ENCODE peak calls at places on chromosomes 1 and 21, in eight cellular contexts. One of them, this sample, is unnamed.

GRCh38 chr1:3067671-3068399 is 1.2 kb upstream of the PRDM16 start:
- DNase-seq in fibroblast of mammary gland: no peak
- DNase-seq in adrenal gland: no peak
- DNase-seq in GM23338: peak
- DNase-seq in bronchial epithelial cell: no peak
- DNase-seq in brain microvascular endothelial cell: no peak
- DNase-seq in CD8-positive, alpha-beta T cell: no peak
- DNase-seq in ovary: peak
- DNase-seq in this sample: no peak

GRCh38 chr21:45826733-45827692 is 154.6 kb upstream of the COL6A1 start:
- DNase-seq in fibroblast of mammary gland: no peak
- DNase-seq in adrenal gland: no peak
- DNase-seq in GM23338: no peak
- DNase-seq in bronchial epithelial cell: no peak
- DNase-seq in brain microvascular endothelial cell: no peak
- DNase-seq in CD8-positive, alpha-beta T cell: no peak
- DNase-seq in ovary: no peak
- DNase-seq in this sample: no peak

GRCh38 chr1:53593758-53594380 is 134.7 kb downstream of the DMRTB1 start:
- DNase-seq in fibroblast of mammary gland: no peak
- DNase-seq in adrenal gland: no peak
- DNase-seq in GM23338: peak
- DNase-seq in bronchial epithelial cell: no peak
- DNase-seq in brain microvascular endothelial cell: no peak
- DNase-seq in CD8-positive, alpha-beta T cell: no peak
- DNase-seq in ovary: no peak
- DNase-seq in this sample: peak

GRCh38 chr1:47765236-47765635 is 231.9 kb downstream of the TRABD2B start:
- DNase-seq in fibroblast of mammary gland: no peak
- DNase-seq in adrenal gland: no peak
- DNase-seq in GM23338: no peak
- DNase-seq in bronchial epithelial cell: no peak
- DNase-seq in brain microvascular endothelial cell: no peak
- DNase-seq in CD8-positive, alpha-beta T cell: no peak
- DNase-seq in ovary: no peak
- DNase-seq in this sample: no peak

GRCh38 chr1:165844933-165845332 is 17.5 kb downstream of the UCK2 start:
- DNase-seq in fibroblast of mammary gland: no peak
- DNase-seq in adrenal gland: no peak
- DNase-seq in GM23338: peak
- DNase-seq in bronchial epithelial cell: no peak
- DNase-seq in brain microvascular endothelial cell: no peak
- DNase-seq in CD8-positive, alpha-beta T cell: no peak
- DNase-seq in ovary: no peak
- DNase-seq in this sample: no peak

GRCh38 chr21:34743285-34743684 is 74.5 kb downstream of the CLIC6 start:
- DNase-seq in fibroblast of mammary gland: no peak
- DNase-seq in adrenal gland: no peak
- DNase-seq in GM23338: no peak
- DNase-seq in bronchial epithelial cell: peak
- DNase-seq in brain microvascular endothelial cell: no peak
- DNase-seq in CD8-positive, alpha-beta T cell: no peak
- DNase-seq in ovary: no peak
- DNase-seq in this sample: no peak

GRCh38 chr1:169595764-169596711 is 9.8 kb upstream of the F5 start:
- DNase-seq in fibroblast of mammary gland: peak
- DNase-seq in adrenal gland: no peak
- DNase-seq in GM23338: peak
- DNase-seq in bronchial epithelial cell: peak
- DNase-seq in brain microvascular endothelial cell: peak
- DNase-seq in CD8-positive, alpha-beta T cell: no peak
- DNase-seq in ovary: no peak
- DNase-seq in this sample: peak

GRCh38 chr1:97654866-97655265 is 266.0 kb downstream of the DPYD start:
- DNase-seq in fibroblast of mammary gland: peak
- DNase-seq in adrenal gland: no peak
- DNase-seq in GM23338: no peak
- DNase-seq in bronchial epithelial cell: no peak
- DNase-seq in brain microvascular endothelial cell: no peak
- DNase-seq in CD8-positive, alpha-beta T cell: no peak
- DNase-seq in ovary: no peak
- DNase-seq in this sample: no peak

GRCh38 chr1:234748066-234748465 is 138.1 kb upstream of the IRF2BP2 start:
- DNase-seq in fibroblast of mammary gland: no peak
- DNase-seq in adrenal gland: no peak
- DNase-seq in GM23338: no peak
- DNase-seq in bronchial epithelial cell: no peak
- DNase-seq in brain microvascular endothelial cell: no peak
- DNase-seq in CD8-positive, alpha-beta T cell: no peak
- DNase-seq in ovary: no peak
- DNase-seq in this sample: no peak

GRCh38 chr1:61851849-61852692 is 109.8 kb downstream of the PATJ start:
- DNase-seq in fibroblast of mammary gland: peak
- DNase-seq in adrenal gland: no peak
- DNase-seq in GM23338: peak
- DNase-seq in bronchial epithelial cell: peak
- DNase-seq in brain microvascular endothelial cell: peak
- DNase-seq in CD8-positive, alpha-beta T cell: no peak
- DNase-seq in ovary: no peak
- DNase-seq in this sample: no peak

GRCh38 chr1:234722904-234723588 is 113.1 kb upstream of the IRF2BP2 start:
- DNase-seq in fibroblast of mammary gland: peak
- DNase-seq in adrenal gland: peak
- DNase-seq in GM23338: no peak
- DNase-seq in bronchial epithelial cell: peak
- DNase-seq in brain microvascular endothelial cell: peak
- DNase-seq in CD8-positive, alpha-beta T cell: peak
- DNase-seq in ovary: peak
- DNase-seq in this sample: no peak

DNA sequence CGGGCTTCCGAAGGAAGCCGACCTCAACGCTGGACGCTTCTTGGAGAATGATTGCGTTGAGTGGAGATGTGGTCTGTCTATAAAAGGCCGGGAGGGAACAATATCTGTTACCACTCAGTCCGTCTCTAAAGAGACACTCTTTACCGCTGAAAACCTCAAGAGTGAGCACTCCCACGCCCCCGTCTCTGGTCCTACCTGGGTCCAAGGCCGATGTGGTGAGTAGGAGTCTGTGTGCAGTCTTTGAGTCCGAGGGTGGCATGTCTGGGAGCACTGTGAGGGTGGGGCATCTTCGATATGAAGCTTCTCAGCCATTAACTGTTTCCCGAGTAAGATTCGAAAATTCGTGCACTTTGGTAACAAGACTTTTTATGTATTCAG is 579 bp downstream of the ZFP69 start:
- DNase-seq in fibroblast of mammary gland: peak
- DNase-seq in adrenal gland: no peak
- DNase-seq in GM23338: no peak
- DNase-seq in bronchial epithelial cell: no peak
- DNase-seq in brain microvascular endothelial cell: peak
- DNase-seq in CD8-positive, alpha-beta T cell: no peak
- DNase-seq in ovary: no peak
- DNase-seq in this sample: no peak
- TF ChIP-seq CTCF in fibroblast of mammary gland: no peak
- TF ChIP-seq CTCF in adrenal gland: no peak
- TF ChIP-seq CTCF in GM23338: no peak
- TF ChIP-seq CTCF in bronchial epithelial cell: no peak
- TF ChIP-seq CTCF in brain microvascular endothelial cell: no peak
- TF ChIP-seq CTCF in CD8-positive, alpha-beta T cell: no peak
- TF ChIP-seq CTCF in ovary: no peak
- TF ChIP-seq CTCF in this sample: no peak

DNA sequence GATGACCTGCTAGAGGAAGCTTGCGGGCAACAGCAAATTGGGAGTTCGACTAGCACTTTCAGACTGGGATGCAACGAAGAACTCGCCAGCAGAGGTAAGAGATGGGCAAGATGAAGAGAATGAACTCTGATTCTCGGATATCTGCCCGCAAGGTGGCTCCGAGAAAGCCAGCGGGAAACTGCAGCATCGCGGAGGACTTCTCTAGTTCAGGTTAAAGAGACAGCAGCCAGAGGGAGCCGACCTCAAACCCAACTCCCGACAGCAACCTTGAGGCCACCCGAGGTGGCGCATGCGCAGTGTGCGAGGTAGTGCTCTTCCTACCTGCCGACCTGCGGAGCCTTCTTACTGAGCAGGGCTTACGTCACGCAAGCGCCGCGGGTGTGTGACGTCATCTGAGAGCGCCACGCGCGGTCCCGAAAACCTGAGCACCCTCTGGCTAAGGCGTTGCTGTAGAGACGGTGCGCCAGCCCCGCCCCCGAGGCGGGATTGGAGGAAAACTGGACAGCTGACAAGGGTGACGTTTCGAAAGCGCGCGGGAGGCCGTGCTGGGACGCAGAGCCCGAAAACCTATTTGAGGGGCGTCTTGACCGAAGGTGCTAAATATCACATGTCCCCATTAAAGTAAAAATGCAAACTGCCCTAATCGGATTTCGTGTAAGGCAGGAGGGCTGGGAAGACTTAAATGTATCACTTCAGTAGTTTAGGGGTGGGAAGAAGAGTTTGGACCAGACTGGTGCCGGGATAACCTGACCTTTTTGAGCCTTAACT is 110.5 kb upstream of the SLC25A33 start:
- DNase-seq in fibroblast of mammary gland: peak
- DNase-seq in adrenal gland: peak
- DNase-seq in GM23338: peak
- DNase-seq in bronchial epithelial cell: peak
- DNase-seq in brain microvascular endothelial cell: peak
- DNase-seq in CD8-positive, alpha-beta T cell: peak
- DNase-seq in ovary: peak
- DNase-seq in this sample: peak
- TF ChIP-seq CTCF in fibroblast of mammary gland: no peak
- TF ChIP-seq CTCF in adrenal gland: peak
- TF ChIP-seq CTCF in GM23338: peak
- TF ChIP-seq CTCF in bronchial epithelial cell: peak
- TF ChIP-seq CTCF in brain microvascular endothelial cell: peak
- TF ChIP-seq CTCF in CD8-positive, alpha-beta T cell: no peak
- TF ChIP-seq CTCF in ovary: peak
- TF ChIP-seq CTCF in this sample: peak

GRCh38 chr1:224496826-224497225 is 62.2 kb upstream of the WDR26 start:
- DNase-seq in fibroblast of mammary gland: no peak
- DNase-seq in adrenal gland: no peak
- DNase-seq in GM23338: no peak
- DNase-seq in bronchial epithelial cell: no peak
- DNase-seq in brain microvascular endothelial cell: no peak
- DNase-seq in CD8-positive, alpha-beta T cell: no peak
- DNase-seq in ovary: no peak
- DNase-seq in this sample: no peak

GRCh38 chr1:224495861-224496260 is 61.3 kb upstream of the WDR26 start:
- DNase-seq in fibroblast of mammary gland: no peak
- DNase-seq in adrenal gland: no peak
- DNase-seq in GM23338: no peak
- DNase-seq in bronchial epithelial cell: no peak
- DNase-seq in brain microvascular endothelial cell: no peak
- DNase-seq in CD8-positive, alpha-beta T cell: no peak
- DNase-seq in ovary: no peak
- DNase-seq in this sample: no peak

GRCh38 chr1:224498574-224499170 is 64.1 kb upstream of the WDR26 start:
- DNase-seq in fibroblast of mammary gland: peak
- DNase-seq in adrenal gland: no peak
- DNase-seq in GM23338: peak
- DNase-seq in bronchial epithelial cell: peak
- DNase-seq in brain microvascular endothelial cell: peak
- DNase-seq in CD8-positive, alpha-beta T cell: no peak
- DNase-seq in ovary: peak
- DNase-seq in this sample: peak

GRCh38 chr1:224499204-224499603 is 64.6 kb upstream of the WDR26 start:
- DNase-seq in fibroblast of mammary gland: peak
- DNase-seq in adrenal gland: no peak
- DNase-seq in GM23338: no peak
- DNase-seq in bronchial epithelial cell: peak
- DNase-seq in brain microvascular endothelial cell: no peak
- DNase-seq in CD8-positive, alpha-beta T cell: no peak
- DNase-seq in ovary: no peak
- DNase-seq in this sample: no peak

GRCh38 chr1:224497714-224498573 is 63.3 kb upstream of the WDR26 start:
- DNase-seq in fibroblast of mammary gland: peak
- DNase-seq in adrenal gland: peak
- DNase-seq in GM23338: peak
- DNase-seq in bronchial epithelial cell: peak
- DNase-seq in brain microvascular endothelial cell: peak
- DNase-seq in CD8-positive, alpha-beta T cell: peak
- DNase-seq in ovary: no peak
- DNase-seq in this sample: peak
- TF ChIP-seq CTCF in fibroblast of mammary gland: no peak
- TF ChIP-seq CTCF in adrenal gland: peak
- TF ChIP-seq CTCF in GM23338: no peak
- TF ChIP-seq CTCF in bronchial epithelial cell: no peak
- TF ChIP-seq CTCF in brain microvascular endothelial cell: no peak
- TF ChIP-seq CTCF in CD8-positive, alpha-beta T cell: no peak
- TF ChIP-seq CTCF in ovary: no peak
- TF ChIP-seq CTCF in this sample: no peak

GRCh38 chr21:31559368-31560119 is 99.9 kb upstream of the SOD1 start:
- DNase-seq in fibroblast of mammary gland: peak
- DNase-seq in adrenal gland: peak
- DNase-seq in GM23338: peak
- DNase-seq in bronchial epithelial cell: peak
- DNase-seq in brain microvascular endothelial cell: peak
- DNase-seq in CD8-positive, alpha-beta T cell: peak
- DNase-seq in ovary: peak
- DNase-seq in this sample: peak

GRCh38 chr21:31557956-31558838 is 101.3 kb upstream of the SOD1 start:
- DNase-seq in fibroblast of mammary gland: no peak
- DNase-seq in adrenal gland: no peak
- DNase-seq in GM23338: peak
- DNase-seq in bronchial epithelial cell: no peak
- DNase-seq in brain microvascular endothelial cell: peak
- DNase-seq in CD8-positive, alpha-beta T cell: peak
- DNase-seq in ovary: peak
- DNase-seq in this sample: peak

GRCh38 chr21:31557421-31557955 is 102.0 kb upstream of the SOD1 start:
- DNase-seq in fibroblast of mammary gland: no peak
- DNase-seq in adrenal gland: no peak
- DNase-seq in GM23338: peak
- DNase-seq in bronchial epithelial cell: no peak
- DNase-seq in brain microvascular endothelial cell: no peak
- DNase-seq in CD8-positive, alpha-beta T cell: peak
- DNase-seq in ovary: peak
- DNase-seq in this sample: peak

GRCh38 chr21:31560479-31560878 is 99.0 kb upstream of the SOD1 start:
- DNase-seq in fibroblast of mammary gland: no peak
- DNase-seq in adrenal gland: no peak
- DNase-seq in GM23338: no peak
- DNase-seq in bronchial epithelial cell: no peak
- DNase-seq in brain microvascular endothelial cell: no peak
- DNase-seq in CD8-positive, alpha-beta T cell: no peak
- DNase-seq in ovary: no peak
- DNase-seq in this sample: no peak

DNA sequence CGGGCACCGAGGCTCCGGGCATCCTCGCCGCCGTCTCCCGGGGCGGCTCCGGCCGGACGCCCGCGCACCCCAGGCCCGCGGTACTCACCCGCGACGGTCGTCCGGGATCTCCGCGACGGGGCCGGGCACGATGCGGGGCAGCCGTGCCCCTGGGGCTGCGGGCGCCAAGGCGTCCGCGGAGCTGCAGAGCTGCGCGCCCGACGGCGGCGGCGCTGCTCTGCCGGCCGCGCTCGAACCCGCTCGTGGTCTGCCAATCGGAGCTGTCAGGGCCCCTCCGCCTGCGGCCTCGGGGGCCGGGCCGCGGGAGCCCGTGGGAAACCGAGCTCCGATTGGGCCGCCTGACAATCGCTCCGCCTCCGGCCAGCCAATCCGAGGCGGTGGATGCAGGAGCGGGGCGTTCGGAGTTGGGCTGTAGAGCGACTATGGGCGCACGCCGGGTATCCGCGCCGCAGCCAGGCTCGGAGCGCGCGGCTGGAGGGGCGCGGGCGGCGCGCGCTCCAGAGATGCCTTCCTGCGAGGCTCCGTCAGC is 100.6 kb upstream of the SOD1 start:
- DNase-seq in fibroblast of mammary gland: peak
- DNase-seq in adrenal gland: peak
- DNase-seq in GM23338: peak
- DNase-seq in bronchial epithelial cell: peak
- DNase-seq in brain microvascular endothelial cell: peak
- DNase-seq in CD8-positive, alpha-beta T cell: peak
- DNase-seq in ovary: peak
- DNase-seq in this sample: peak
- TF ChIP-seq CTCF in fibroblast of mammary gland: no peak
- TF ChIP-seq CTCF in adrenal gland: no peak
- TF ChIP-seq CTCF in GM23338: peak
- TF ChIP-seq CTCF in bronchial epithelial cell: no peak
- TF ChIP-seq CTCF in brain microvascular endothelial cell: no peak
- TF ChIP-seq CTCF in CD8-positive, alpha-beta T cell: no peak
- TF ChIP-seq CTCF in ovary: no peak
- TF ChIP-seq CTCF in this sample: peak

This sample was measured in H9.